ENCODE peak calls at places on chromosomes 7 and 10, in six cellular contexts. E is activated CD8-positive, alpha-beta memory T cell treated with anti-CD3 and anti-CD28 coated beads, Interleukin-2, amount 50 U/mL, for 4 hours; B is OCI-LY7; S is DMS53; H is SIG-M5; T is RPMI7951. O is an unnamed sample.
A peak's percentile ranks its signal among the peaks of the same experiment; 100 is the strongest.

GRCh38 chr10:60943372-60944158 is 420 bp downstream of the RHOBTB1 start:
- DNase-seq in E (peak; percentile 13), B (no peak), S (peak; percentile 90), H (no peak), T (peak; percentile 42), O (peak; percentile 66)

GRCh38 chr7:41046221-41046761 is 656.6 kb downstream of the INHBA start:
- DNase-seq in E (no peak), B (no peak), S (peak; percentile 67), H (no peak), T (peak; percentile 91), O (no peak)

GRCh38 chr7:132446265-132446664 is 130.0 kb downstream of the PLXNA4 start:
- DNase-seq in E (no peak), B (peak; percentile 3), S (no peak), H (no peak), T (no peak), O (no peak)

GRCh38 chr7:31003097-31003496 is 39.3 kb downstream of the GHRHR start:
- DNase-seq in E (no peak), B (no peak), S (no peak), H (no peak), T (no peak), O (no peak)

GRCh38 chr7:112995091-112995824 is 91.4 kb downstream of the GPR85 start:
- DNase-seq in E (no peak), B (no peak), S (no peak), H (no peak), T (peak; percentile 87), O (no peak)

GRCh38 chr10:128568979-128569378 is 442.8 kb upstream of the MKI67 start:
- DNase-seq in E (no peak), B (no peak), S (no peak), H (no peak), T (no peak), O (no peak)

GRCh38 chr10:62584216-62584615 is 210.0 kb downstream of the ZNF365 start:
- DNase-seq in E (no peak), B (no peak), S (no peak), H (no peak), T (peak; percentile 94), O (no peak)

GRCh38 chr7:108132551-108133265 is 2.5 kb upstream of the LAMB4 start:
- DNase-seq in E (no peak), B (no peak), S (no peak), H (no peak), T (peak; percentile 81), O (no peak)

GRCh38 chr10:123165445-123166072 is 11.4 kb downstream of the BUB3 start:
- DNase-seq in E (no peak), B (no peak), S (no peak), H (no peak), T (no peak), O (no peak)

GRCh38 chr7:53800746-53801145 is 741.4 kb upstream of the VSTM2A start:
- DNase-seq in E (no peak), B (no peak), S (no peak), H (no peak), T (peak; percentile 70), O (no peak)

GRCh38 chr7:74396993-74397392 is 56.7 kb upstream of the GTF2IRD1 start:
- DNase-seq in E (no peak), B (no peak), S (no peak), H (no peak), T (no peak), O (no peak)

GRCh38 chr10:131315343-131315742 is 3.8 kb upstream of the TCERG1L start:
- DNase-seq in E (no peak), B (no peak), S (no peak), H (no peak), T (peak; percentile 2), O (no peak)

GRCh38 chr10:88120599-88121333 is 257.3 kb downstream of the PTEN start:
- DNase-seq in E (no peak), B (peak; percentile 59), S (no peak), H (no peak), T (no peak), O (no peak)

GRCh38 chr10:58175990-58176910 is 91.4 kb downstream of the IPMK start:
- DNase-seq in E (no peak), B (no peak), S (no peak), H (no peak), T (peak; percentile 36), O (peak; percentile 23)

GRCh38 chr10:132402781-132403241 is 5.8 kb downstream of the PWWP2B start:
- DNase-seq in E (no peak), B (no peak), S (no peak), H (no peak), T (no peak), O (no peak)

GRCh38 chr10:98170249-98171117 is 36.0 kb downstream of the R3HCC1L start:
- DNase-seq in E (peak; percentile 27), B (peak; percentile 74), S (peak; percentile 87), H (no peak), T (peak; percentile 35), O (peak; percentile 73)

GRCh38 chr10:7829289-7829834 is 11.1 kb downstream of the TAF3 start:
- DNase-seq in E (no peak), B (no peak), S (no peak), H (no peak), T (no peak), O (no peak)

GRCh38 chr10:103820101-103821062 is 35.0 kb downstream of the SH3PXD2A start:
- DNase-seq in E (no peak), B (no peak), S (peak; percentile 54), H (no peak), T (no peak), O (no peak)

GRCh38 chr10:14822879-14823755 is 14.7 kb downstream of the CDNF start:
- DNase-seq in E (peak; percentile 49), B (peak; percentile 80), S (peak; percentile 78), H (no peak), T (peak; percentile 63), O (peak; percentile 81)

GRCh38 chr7:10418985-10419384 is 554.7 kb upstream of the PHF14 start:
- DNase-seq in E (no peak), B (no peak), S (peak; percentile 28), H (no peak), T (no peak), O (no peak)

GRCh38 chr10:14383266-14383665 is 52.5 kb upstream of the FRMD4A start:
- DNase-seq in E (no peak), B (no peak), S (no peak), H (no peak), T (peak; percentile 72), O (no peak)

GRCh38 chr10:124946945-124947344 is 5.0 kb downstream of the ZRANB1 start:
- DNase-seq in E (no peak), B (no peak), S (peak; percentile 96), H (no peak), T (no peak), O (no peak)

GRCh38 chr10:63256047-63256773 is 123.1 kb downstream of the NRBF2 start:
- DNase-seq in E (no peak), B (peak; percentile 60), S (no peak), H (peak; percentile 49), T (no peak), O (no peak)

GRCh38 chr10:12700557-12700874 is 301.0 kb downstream of the CCDC3 start:
- DNase-seq in E (no peak), B (no peak), S (no peak), H (no peak), T (no peak), O (no peak)

GRCh38 chr7:102404005-102404861 is 8.1 kb downstream of the PRKRIP1 start:
- DNase-seq in E (peak; percentile 29), B (peak; percentile 89), S (peak; percentile 91), H (peak; percentile 62), T (peak; percentile 59), O (peak; percentile 82)

GRCh38 chr10:100100651-100101525 is 19.2 kb upstream of the CPN1 start:
- DNase-seq in E (no peak), B (peak; percentile 22), S (peak; percentile 62), H (no peak), T (peak; percentile 52), O (peak; percentile 11)